ENCODE peak calls at places on chromosomes 11 and 22, in nine cellular contexts. W, Z, R, M, Q, O, E, J and H are unnamed samples.

GRCh38 chr11:50412832-50413231 is 380.2 kb downstream of the OR4C45 start:
- DNase-seq in W (no peak), Z (no peak), R (no peak), M (no peak), Q (no peak), O (no peak), E (no peak), J (no peak), H (no peak)

GRCh38 chr11:44728491-44728910 is 1.7 kb downstream of the TSPAN18 start:
- DNase-seq in W (no peak), Z (no peak), R (peak; percentile 72), M (no peak), Q (peak; percentile 70), O (no peak), E (no peak), J (no peak), H (no peak)

GRCh38 chr11:105189586-105189985 is 50.0 kb upstream of the CARD18 start:
- DNase-seq in W (no peak), Z (no peak), R (no peak), M (no peak), Q (no peak), O (no peak), E (no peak), J (no peak), H (no peak)

GRCh38 chr11:98568011-98568410 is 452.7 kb upstream of the CNTN5 start:
- DNase-seq in W (no peak), Z (no peak), R (no peak), M (no peak), Q (no peak), O (no peak), E (no peak), J (no peak), H (no peak)

GRCh38 chr22:20972014-20972797 is 5.2 kb downstream of the AIFM3 start:
- DNase-seq in W (no peak), Z (no peak), R (no peak), M (no peak), Q (no peak), O (no peak), E (no peak), J (no peak), H (no peak)

GRCh38 chr11:64850979-64851567 is 6.6 kb upstream of the CDC42BPG start:
- DNase-seq in W (no peak), Z (no peak), R (no peak), M (peak; percentile 87), Q (no peak), O (no peak), E (no peak), J (no peak), H (no peak)

GRCh38 chr11:31711137-31711536 is 100.0 kb downstream of the PAX6 start:
- DNase-seq in W (no peak), Z (no peak), R (no peak), M (no peak), Q (no peak), O (no peak), E (no peak), J (no peak), H (no peak)

GRCh38 chr11:105109855-105110750 is 29.5 kb downstream of the CARD18 start:
- DNase-seq in W (no peak), Z (no peak), R (no peak), M (no peak), Q (no peak), O (no peak), E (no peak), J (peak; percentile 38), H (no peak)

GRCh38 chr11:132062541-132062940 is 692.1 kb downstream of the NTM start:
- DNase-seq in W (no peak), Z (no peak), R (no peak), M (no peak), Q (no peak), O (no peak), E (no peak), J (peak; percentile 77), H (no peak)

GRCh38 chr11:123461164-123461563 is 31.1 kb downstream of the GRAMD1B start:
- DNase-seq in W (no peak), Z (no peak), R (peak; percentile 70), M (no peak), Q (peak; percentile 69), O (peak; percentile 73), E (no peak), J (no peak), H (peak; percentile 7)

GRCh38 chr11:121544956-121545355 is 92.2 kb upstream of the SORL1-AS1 start:
- DNase-seq in W (no peak), Z (no peak), R (no peak), M (no peak), Q (no peak), O (no peak), E (no peak), J (no peak), H (no peak)

GRCh38 chr11:64659417-64660144 is 63.4 kb downstream of the NRXN2 start:
- DNase-seq in W (no peak), Z (peak; percentile 81), R (no peak), M (no peak), Q (no peak), O (no peak), E (peak; percentile 71), J (peak; percentile 93), H (no peak)

GRCh38 chr11:64990222-64990918 is 6.4 kb downstream of the BATF2 start:
- DNase-seq in W (no peak), Z (no peak), R (peak; percentile 74), M (peak; percentile 53), Q (no peak), O (peak; percentile 60), E (peak; percentile 62), J (no peak), H (no peak)

GRCh38 chr11:102494216-102494615 is 36.3 kb downstream of the MMP7 start:
- DNase-seq in W (no peak), Z (peak; percentile 59), R (no peak), M (no peak), Q (no peak), O (no peak), E (no peak), J (peak; percentile 51), H (peak; percentile 40)

GRCh38 chr11:114110948-114111347 is 51.4 kb downstream of the ZBTB16 start:
- DNase-seq in W (peak; percentile 38), Z (no peak), R (no peak), M (peak; percentile 22), Q (no peak), O (no peak), E (peak; percentile 61), J (no peak), H (peak; percentile 32)

GRCh38 chr11:57394203-57394602 is 3.8 kb upstream of the PRG2 start:
- DNase-seq in W (no peak), Z (no peak), R (no peak), M (no peak), Q (no peak), O (no peak), E (no peak), J (no peak), H (no peak)

GRCh38 chr11:23079382-23079813 is 219.1 kb upstream of the CCDC179 start:
- DNase-seq in W (no peak), Z (no peak), R (no peak), M (no peak), Q (no peak), O (no peak), E (no peak), J (peak; percentile 82), H (no peak)

GRCh38 chr22:17773606-17774205 is 563 bp downstream of the BID start:
- DNase-seq in W (peak; percentile 42), Z (no peak), R (peak; percentile 68), M (peak; percentile 53), Q (no peak), O (peak; percentile 45), E (peak; percentile 80), J (peak; percentile 28), H (no peak)

GRCh38 chr11:123654566-123655081 is at the start of gene SCN3B:
- DNase-seq in W (peak; percentile 77), Z (no peak), R (peak; percentile 71), M (no peak), Q (no peak), O (peak; percentile 71), E (peak; percentile 58), J (peak; percentile 61), H (peak; percentile 61)

DNA sequence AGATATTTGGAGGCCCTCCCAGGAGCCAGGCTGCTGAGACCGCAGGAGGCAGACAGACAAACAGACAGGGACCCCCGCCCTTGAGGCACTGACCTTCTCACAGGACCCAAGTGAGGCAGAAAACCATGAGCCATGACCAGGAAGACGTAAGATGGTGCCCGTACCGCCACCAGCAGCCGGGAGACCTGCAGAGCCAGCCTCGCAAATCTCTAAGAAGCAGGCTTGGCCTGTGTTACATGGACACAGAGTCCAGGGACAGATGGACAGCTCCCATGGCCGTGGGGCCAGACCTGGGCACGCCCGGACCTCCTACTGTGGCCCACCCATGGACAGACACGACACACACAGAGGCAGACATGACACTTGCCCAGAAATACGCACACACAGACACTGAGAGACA is 30.7 kb upstream of the TOLLIP start:
- DNase-seq in W (no peak), Z (no peak), R (peak; percentile 55), M (no peak), Q (no peak), O (no peak), E (no peak), J (no peak), H (no peak)
- H3K27ac ChIP-seq in W (no peak overlapping the region), Z (no peak overlapping the region), R (no peak overlapping the region), M (no peak overlapping the region), Q (no peak overlapping the region), O (no peak overlapping the region), E (no peak overlapping the region), J (no peak overlapping the region), H (no peak overlapping the region)

GRCh38 chr11:71298761-71299181 is 46.4 kb upstream of the SHANK2 start:
- DNase-seq in W (no peak), Z (no peak), R (peak; percentile 55), M (no peak), Q (no peak), O (no peak), E (no peak), J (no peak), H (peak; percentile 2)
- TF ChIP-seq POLR2A in W (no peak), Z (no peak), R (no peak), M (no peak), Q (no peak), O (no peak), E (no peak), J (no peak), H (no peak)

GRCh38 chr22:40533712-40534378 is 102.7 kb downstream of the MRTFA start:
- DNase-seq in W (no peak), Z (no peak), R (no peak), M (peak; percentile 47), Q (no peak), O (no peak), E (no peak), J (peak; percentile 74), H (no peak)
- H3K4me3 ChIP-seq in W (no peak overlapping the region), Z (no peak overlapping the region), R (peak overlapping the region; percentile 1), M (peak overlapping the region; percentile 19), Q (peak overlapping the region; percentile 19), O (peak overlapping the region; percentile 40), E (no peak overlapping the region), J (peak overlapping the region; percentile 3), H (no peak overlapping the region)

DNA sequence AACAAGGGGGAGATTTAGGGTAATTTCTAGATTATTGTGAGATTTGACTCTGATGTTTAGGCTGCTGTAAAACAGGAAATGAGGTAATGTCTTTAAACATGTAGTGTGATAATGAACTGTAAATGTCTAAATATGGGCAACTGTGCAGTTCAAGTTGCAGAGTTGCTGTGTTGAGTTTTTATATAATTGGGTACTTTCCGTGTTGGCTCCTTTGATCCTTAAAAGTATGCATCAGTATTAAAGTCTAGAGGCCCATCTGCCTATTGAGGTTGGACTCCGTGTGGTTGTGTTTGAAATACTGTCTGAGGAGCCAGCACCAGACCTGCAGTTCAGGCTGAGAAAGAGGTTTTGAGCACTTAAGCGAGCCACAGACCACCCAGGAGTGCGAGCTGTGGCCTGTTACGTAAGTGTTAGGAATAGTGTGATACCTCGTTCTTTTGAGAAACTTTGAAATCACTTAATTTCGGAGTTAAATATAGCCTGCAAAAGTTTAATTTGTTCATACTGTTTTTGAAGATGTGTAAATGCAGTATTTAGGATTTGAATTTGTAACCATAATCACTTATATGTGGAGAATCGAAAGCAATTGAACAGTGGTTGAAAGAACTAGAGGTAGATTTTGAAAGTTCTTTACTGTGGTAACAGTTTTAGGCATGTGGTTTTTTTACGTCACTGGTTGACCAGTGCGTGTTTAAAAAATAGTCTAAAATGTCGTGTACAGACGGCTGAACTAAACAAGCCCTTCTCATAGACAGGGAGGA is 9.0 kb downstream of the FAM118A start:
- DNase-seq in W (no peak), Z (no peak), R (no peak), M (no peak), Q (no peak), O (no peak), E (no peak), J (peak; percentile 70), H (no peak)
- H3K27ac ChIP-seq in W (peak overlapping the region; percentile 44), Z (no peak overlapping the region), R (peak overlapping the region; percentile 92), M (peak overlapping the region; percentile 78), Q (peak overlapping the region; percentile 32), O (peak overlapping the region; percentile 90), E (peak overlapping the region; percentile 52), J (peak overlapping the region; percentile 90), H (peak overlapping the region; percentile 91)